ENCODE peak calls at places on chromosomes 6 and 20, in seven cellular contexts. Q, N, M, E, Y, W and F are unnamed samples.

GRCh38 chr20:23114018-23114417 is 27.9 kb upstream of the CD93 start:
- DNase-seq in Q (no peak), N (no peak), E (no peak), W (no peak), Y (no peak), M (no peak), F (no peak)

GRCh38 chr20:1293641-1294379 is 27.7 kb downstream of the SNPH start:
- DNase-seq in Q (no peak), W (no peak), N (no peak), Y (peak), M (no peak), E (no peak), F (no peak)

GRCh38 chr6:74946961-74947360 is 258.9 kb downstream of the COL12A1 start:
- DNase-seq in M (no peak), E (no peak), Y (no peak), N (no peak), W (no peak), Q (peak), F (no peak)

GRCh38 chr6:27553123-27553904 is 80.4 kb upstream of the ZNF184 start:
- DNase-seq in Q (peak), W (no peak), Y (no peak), N (no peak), M (no peak), E (peak), F (no peak)

GRCh38 chr6:10547809-10548208 is 26.7 kb downstream of the GCNT2 start:
- DNase-seq in Q (no peak), M (no peak), Y (no peak), N (no peak), E (no peak), W (no peak), F (no peak)

GRCh38 chr6:165884813-165885765 is 222.0 kb upstream of the PDE10A start:
- DNase-seq in E (no peak), N (peak), Y (peak), Q (peak), W (peak), M (peak), F (peak)

GRCh38 chr20:63394635-63395455 is 33.7 kb upstream of the CHRNA4 start:
- DNase-seq in E (no peak), M (no peak), W (no peak), N (no peak), Q (no peak), Y (no peak), F (no peak)

GRCh38 chr6:33771342-33772113 is 17.4 kb downstream of the LEMD2 start:
- DNase-seq in M (peak), N (peak), Y (peak), E (peak), Q (peak), W (peak), F (peak)

GRCh38 chr6:18209539-18210197 is 54.4 kb downstream of the KDM1B start:
- DNase-seq in E (no peak), Y (no peak), Q (no peak), W (peak), M (no peak), N (no peak), F (no peak)

GRCh38 chr6:93344436-93344835 is 74.9 kb downstream of the EPHA7 start:
- DNase-seq in Q (no peak), M (no peak), Y (no peak), E (no peak), N (no peak), W (no peak), F (no peak)

GRCh38 chr6:152173957-152174356 is 366.5 kb downstream of the ESR1 start:
- DNase-seq in Y (no peak), M (no peak), N (no peak), W (no peak), Q (no peak), E (no peak), F (no peak)

GRCh38 chr20:62632575-62632974 is 9.7 kb upstream of the SLCO4A1 start:
- DNase-seq in Q (no peak), W (no peak), N (no peak), Y (no peak), E (peak), M (no peak), F (no peak)

GRCh38 chr20:50296450-50297375 is 106.1 kb downstream of the CEBPB start:
- DNase-seq in Y (peak), W (no peak), M (no peak), N (no peak), E (no peak), Q (no peak), F (no peak)

GRCh38 chr20:42093542-42094440 is 475.6 kb upstream of the CHD6 start:
- DNase-seq in N (no peak), Y (no peak), M (no peak), E (peak), W (no peak), Q (no peak), F (no peak)

GRCh38 chr6:116387374-116387773 is 16.6 kb downstream of the DSE start:
- DNase-seq in N (no peak), E (no peak), Y (no peak), M (no peak), W (no peak), Q (peak), F (no peak)

GRCh38 chr6:10759312-10759839 is 11.8 kb downstream of the TMEM14B start:
- DNase-seq in Y (no peak), Q (peak), E (no peak), N (no peak), M (no peak), W (no peak), F (no peak)

GRCh38 chr6:128336436-128337095 is 183.8 kb downstream of the PTPRK start:
- DNase-seq in Q (peak), E (no peak), M (no peak), W (no peak), N (no peak), Y (no peak), F (no peak)

GRCh38 chr6:143969077-143969476 is 39.0 kb downstream of the PLAGL1 start:
- DNase-seq in Y (no peak), E (no peak), N (no peak), Q (no peak), W (no peak), M (no peak), F (no peak)

GRCh38 chr6:83873869-83874268 is 14.4 kb downstream of the CYB5R4 start:
- DNase-seq in W (no peak), E (no peak), N (no peak), Y (no peak), M (no peak), Q (no peak), F (no peak)

GRCh38 chr6:46954819-46955520 is 33.2 kb upstream of the ADGRF5 start:
- DNase-seq in Y (no peak), E (peak), W (peak), N (no peak), Q (no peak), M (no peak), F (peak)